ENCODE peak calls at places on chromosomes 7 and 10, in nine cellular contexts. O is psoas muscle, Y is T-helper 1 cell, M is activated T-cell treated with anti-CD3 and anti-CD28 coated beads for 48 hours, N is globus pallidus, S is mesothelial cell of epicardium, F is cerebellar cortex, W is small intestine, K is neural crest cell. Q is an unnamed sample.

GRCh38 chr7:94654764-94655561 is 970 bp downstream of the SGCE start:
- DNase-seq in W (no peak), O (no peak), K (peak; percentile 26), S (no peak), F (peak; percentile 61), Y (no peak), M (no peak), N (peak; percentile 55), Q (no peak)

GRCh38 chr7:30859940-30860623 is 51.6 kb upstream of the AQP1 start:
- DNase-seq in M (no peak), K (no peak), Y (no peak), O (no peak), F (no peak), W (peak; percentile 52), N (no peak), S (no peak), Q (no peak)

GRCh38 chr10:71667374-71667750 is 52.2 kb downstream of the C10orf105 start:
- DNase-seq in Y (no peak), S (no peak), K (no peak), W (no peak), M (no peak), N (no peak), F (no peak), O (no peak), Q (no peak)

GRCh38 chr10:69636626-69637550 is 6.8 kb downstream of the FAM241B start:
- DNase-seq in O (no peak), M (no peak), S (no peak), N (no peak), Y (no peak), K (no peak), W (peak; percentile 31), F (peak; percentile 76), Q (peak; percentile 45)

GRCh38 chr7:35436452-35436851 is 182.6 kb upstream of the TBX20 start:
- DNase-seq in Y (no peak), S (no peak), O (no peak), M (no peak), N (no peak), F (no peak), W (no peak), K (no peak), Q (no peak)

GRCh38 chr10:19767876-19768275 is 48.4 kb upstream of the PLXDC2 start:
- DNase-seq in K (no peak), M (no peak), Y (no peak), N (no peak), S (no peak), O (no peak), W (no peak), F (no peak), Q (no peak)

GRCh38 chr10:117541909-117542705 is 439 bp upstream of the EMX2 start:
- DNase-seq in W (peak; percentile 13), Y (no peak), N (peak; percentile 49), K (peak; percentile 61), M (no peak), S (no peak), O (peak; percentile 61), F (peak; percentile 6), Q (peak; percentile 54)

GRCh38 chr10:75395171-75395954 is 6.2 kb downstream of the ZNF503 start:
- DNase-seq in F (no peak), S (peak; percentile 71), K (peak; percentile 76), Y (no peak), M (no peak), N (no peak), W (peak; percentile 67), O (peak; percentile 70), Q (peak; percentile 27)

GRCh38 chr7:137768371-137768770 is 78.4 kb downstream of the DGKI start:
- DNase-seq in F (no peak), N (no peak), M (no peak), W (no peak), O (no peak), Y (no peak), S (no peak), K (no peak), Q (no peak)

GRCh38 chr10:95201736-95202135 is 7.7 kb downstream of the ACSM6 start:
- DNase-seq in F (no peak), M (no peak), N (no peak), Y (no peak), O (no peak), K (no peak), S (no peak), W (no peak), Q (no peak)

GRCh38 chr7:113891828-113892227 is 27.0 kb downstream of the PPP1R3A start:
- DNase-seq in S (no peak), M (no peak), N (no peak), K (no peak), O (no peak), F (no peak), W (no peak), Y (no peak), Q (no peak)

GRCh38 chr10:126478600-126478999 is 90.3 kb upstream of the ADAM12 start:
- DNase-seq in S (no peak), W (no peak), M (no peak), Y (no peak), K (no peak), F (no peak), N (no peak), O (no peak), Q (no peak)

GRCh38 chr7:41732279-41733062 is 29.6 kb upstream of the INHBA start:
- DNase-seq in Y (no peak), W (peak; percentile 18), N (no peak), O (no peak), K (no peak), F (peak; percentile 9), M (no peak), S (no peak), Q (no peak)

GRCh38 chr7:138257459-138258193 is 181.4 kb downstream of the AKR1D1 start:
- DNase-seq in N (no peak), F (no peak), M (no peak), W (peak; percentile 61), O (no peak), Y (no peak), S (no peak), K (no peak), Q (no peak)

GRCh38 chr7:503575-504111 is 16.0 kb downstream of the PDGFA start:
- DNase-seq in S (no peak), O (peak; percentile 53), K (no peak), Y (no peak), M (no peak), W (peak; percentile 99), F (no peak), N (no peak), Q (peak; percentile 80)

GRCh38 chr10:130935897-130936550 is 375.5 kb downstream of the TCERG1L start:
- DNase-seq in Y (no peak), O (no peak), S (no peak), W (no peak), K (no peak), M (no peak), F (no peak), N (no peak), Q (no peak)

GRCh38 chr7:157809863-157810851 is 473.4 kb downstream of the DNAJB6 start:
- DNase-seq in F (no peak), Y (no peak), W (no peak), M (no peak), N (no peak), S (no peak), K (no peak), O (no peak), Q (no peak)

GRCh38 chr10:639001-639750 is 50.3 kb downstream of the DIP2C start:
- DNase-seq in S (no peak), Y (no peak), K (no peak), F (peak; percentile 53), M (no peak), O (no peak), W (no peak), N (no peak), Q (no peak)

GRCh38 chr10:43122096-43122495 is 16.1 kb upstream of the CSGALNACT2 start:
- DNase-seq in K (no peak), Y (no peak), F (no peak), S (no peak), O (no peak), M (no peak), W (no peak), N (no peak), Q (no peak)

GRCh38 chr7:44261239-44261638 is 60.5 kb downstream of the YKT6 start:
- DNase-seq in S (no peak), M (no peak), O (no peak), Y (no peak), W (no peak), K (no peak), F (no peak), N (no peak), Q (no peak)

GRCh38 chr10:116845823-116846222 is 3.5 kb upstream of the ENO4 start:
- DNase-seq in N (no peak), W (no peak), Y (no peak), M (no peak), F (no peak), S (no peak), O (no peak), K (no peak), Q (no peak)

GRCh38 chr7:134907639-134908038 is 78.7 kb upstream of the AGBL3 start:
- DNase-seq in F (no peak), O (no peak), N (no peak), Y (no peak), W (no peak), K (no peak), M (no peak), S (no peak), Q (no peak)

GRCh38 chr10:77556990-77557601 is 80.5 kb downstream of the KCNMA1 start:
- DNase-seq in F (no peak), S (no peak), M (no peak), K (no peak), N (no peak), Y (no peak), O (no peak), W (no peak), Q (no peak)

GRCh38 chr7:157004050-157004838 is 6.2 kb downstream of the MNX1 start:
- DNase-seq in Y (no peak), W (no peak), M (no peak), K (no peak), S (no peak), F (no peak), O (no peak), N (no peak), Q (no peak)

GRCh38 chr7:73885975-73886798 is 25.2 kb downstream of the TMEM270 start:
- DNase-seq in Y (no peak), W (no peak), F (no peak), K (no peak), S (no peak), M (no peak), N (peak; percentile 29), O (peak; percentile 74), Q (peak; percentile 86)

GRCh38 chr7:136884492-136884891 is 16.0 kb downstream of the CHRM2 start:
- DNase-seq in K (no peak), Y (no peak), S (no peak), O (no peak), F (no peak), M (no peak), W (no peak), N (no peak), Q (no peak)

GRCh38 chr10:36023939-36024338 is 381.8 kb upstream of the FZD8 start:
- DNase-seq in W (no peak), F (no peak), M (no peak), S (no peak), N (no peak), K (no peak), O (no peak), Y (no peak), Q (no peak)

GRCh38 chr10:5776881-5777197 is 36.4 kb downstream of the GDI2 start:
- DNase-seq in O (no peak), F (peak; percentile 62), S (no peak), W (no peak), M (no peak), K (no peak), N (no peak), Y (no peak), Q (no peak)

GRCh38 chr10:70272925-70273316 is 10.9 kb downstream of the NPFFR1 start:
- DNase-seq in M (no peak), K (no peak), W (peak; percentile 68), S (no peak), F (peak; percentile 39), Y (no peak), N (peak; percentile 16), O (no peak), Q (no peak)

GRCh38 chr10:118080817-118081216 is 34.1 kb upstream of the RAB11FIP2 start:
- DNase-seq in N (no peak), M (no peak), K (no peak), O (no peak), Y (no peak), S (no peak), W (no peak), F (no peak), Q (no peak)

GRCh38 chr7:129728875-129729467 is 117.5 kb downstream of the NRF1 start:
- DNase-seq in S (no peak), F (no peak), O (no peak), W (peak; percentile 89), K (no peak), N (no peak), M (no peak), Y (no peak), Q (no peak)

Q was measured in tibial artery.